ENCODE peak calls at places on chromosomes 3 and 15, in eight cellular contexts. R is transverse colon; T is Kasumi-1; P is fibroblast of pulmonary artery; I is NCI-H1105; J is stimulated activated naive CD8-positive, alpha-beta T cell treated with anti-CD3 and anti-CD28 coated beads, Interleukin-15, Interleukin-2, amounts not matched to agents 100 U/mL and 50 U/mL, for 24 hours; Y is activated T-cell treated with anti-CD3 and anti-CD28 coated beads, Interleukin-2, amount 50 U/mL, for 72 hours; X is mucosa of descending colon. E is an unnamed sample.
A peak's percentile ranks its signal among the peaks of the same experiment; 100 is the strongest.

GRCh38 chr3:4994823-4995499 is 15.7 kb downstream of the BHLHE40 start:
- DNase-seq in I (no peak), X (no peak), Y (no peak), P (peak; percentile 82), T (no peak), R (no peak), J (peak; percentile 24), E (peak; percentile 77)

GRCh38 chr3:78726545-78726944 is 1041.3 kb downstream of the ROBO1 start:
- DNase-seq in R (no peak), J (no peak), P (no peak), I (no peak), X (no peak), Y (no peak), T (no peak), E (no peak)

GRCh38 chr15:62958528-62958927 is 84.0 kb upstream of the TPM1 start:
- DNase-seq in I (no peak), R (no peak), Y (no peak), J (no peak), T (no peak), X (no peak), P (no peak), E (no peak)

GRCh38 chr3:7646851-7647250 is 785.9 kb downstream of the GRM7 start:
- DNase-seq in I (no peak), T (peak; percentile 22), P (no peak), J (no peak), R (no peak), X (no peak), Y (no peak), E (no peak)

GRCh38 chr3:98151241-98151640 is 4.0 kb downstream of the OR5H14 start:
- DNase-seq in J (no peak), I (no peak), P (no peak), X (no peak), T (no peak), Y (no peak), R (no peak), E (no peak)

GRCh38 chr15:31373096-31373865 is 46.6 kb downstream of the KLF13 start:
- DNase-seq in R (no peak), X (peak; percentile 38), P (no peak), J (no peak), I (no peak), T (no peak), Y (no peak), E (no peak)

GRCh38 chr3:99128740-99129505 is 227.4 kb upstream of the DCBLD2 start:
- DNase-seq in I (no peak), P (peak; percentile 95), X (no peak), R (no peak), J (no peak), Y (no peak), T (no peak), E (no peak)

GRCh38 chr3:127749787-127750225 is 72.5 kb downstream of the MGLL start:
- DNase-seq in R (no peak), T (peak; percentile 56), X (no peak), J (no peak), Y (no peak), P (no peak), I (no peak), E (no peak)

GRCh38 chr3:193826126-193826795 is 233.3 kb downstream of the OPA1 start:
- DNase-seq in Y (no peak), X (no peak), I (no peak), J (no peak), P (peak; percentile 45), T (no peak), R (peak; percentile 27), E (no peak)

GRCh38 chr3:186842426-186843038 is at the start of gene ADIPOQ:
- DNase-seq in J (no peak), P (no peak), R (no peak), Y (no peak), T (no peak), X (no peak), I (no peak), E (no peak)

GRCh38 chr3:5657109-5657508 is 469.6 kb downstream of the EDEM1 start:
- DNase-seq in Y (no peak), T (peak; percentile 38), J (no peak), P (no peak), I (no peak), R (no peak), X (no peak), E (no peak)

GRCh38 chr3:99648496-99648895 is 10.1 kb downstream of the COL8A1 start:
- DNase-seq in T (no peak), Y (no peak), I (no peak), X (no peak), R (no peak), P (no peak), J (no peak), E (no peak)

GRCh38 chr15:42719051-42719450 is 17.9 kb downstream of the CDAN1 start:
- DNase-seq in J (no peak), T (no peak), I (no peak), R (no peak), X (no peak), P (no peak), Y (no peak), E (no peak)

GRCh38 chr3:67662733-67663132 is 8.3 kb upstream of the SUCLG2 start:
- DNase-seq in X (no peak), Y (no peak), I (no peak), T (no peak), P (no peak), J (no peak), R (no peak), E (no peak)

GRCh38 chr15:101314301-101314700 is 19.3 kb upstream of the SNRPA1 start:
- DNase-seq in I (no peak), X (no peak), P (no peak), R (no peak), Y (no peak), J (no peak), T (no peak), E (no peak)

GRCh38 chr15:71048913-71049675 is 66.2 kb upstream of the THSD4 start:
- DNase-seq in T (no peak), Y (no peak), R (no peak), I (no peak), J (no peak), P (peak; percentile 97), X (no peak), E (no peak)

GRCh38 chr15:60973637-60974415 is 255.3 kb downstream of the RORA start:
- DNase-seq in P (peak; percentile 61), T (no peak), J (no peak), I (no peak), Y (no peak), R (no peak), X (no peak), E (no peak)